ENCODE peak calls at places on chromosome 12, in seven cellular contexts. G is K562, S is HCT116, U is HepG2, E is H1, O is GM12878, Y is SK-N-SH. A is an unnamed sample.

GRCh38 chr12:109116611-109116949 is 193 bp downstream of the ACACB start:
- DNase-seq in E (no peak), G (no peak), S (no peak), U (no peak), O (no peak), Y (no peak), A (no peak)

GRCh38 chr12:88578821-88579518 is 1.3 kb downstream of the KITLG start:
- DNase-seq in S (no peak), U (peak), O (no peak), G (peak), Y (peak), E (no peak), A (peak)

GRCh38 chr12:15322164-15323054 is at the start of gene PTPRO:
- DNase-seq in E (peak), U (no peak), S (no peak), O (no peak), Y (peak), G (no peak), A (peak)

GRCh38 chr12:113000433-113000832 is 22.1 kb downstream of the OAS2 start:
- DNase-seq in S (no peak), U (no peak), E (no peak), G (no peak), Y (no peak), O (no peak), A (no peak)

GRCh38 chr12:120972870-120973543 is 5.3 kb upstream of the HNF1A start:
- DNase-seq in G (no peak), S (no peak), O (no peak), Y (no peak), E (peak), U (peak), A (peak)

GRCh38 chr12:39586811-39587210 is 32.8 kb downstream of the ABCD2 start:
- DNase-seq in U (no peak), O (no peak), G (no peak), E (no peak), S (no peak), Y (no peak), A (no peak)

GRCh38 chr12:23708185-23708837 is 241.2 kb downstream of the SOX5 start:
- DNase-seq in E (no peak), S (no peak), G (no peak), O (no peak), U (no peak), Y (no peak), A (no peak)

GRCh38 chr12:112198120-112198733 is 72.9 kb downstream of the TRAFD1 start:
- DNase-seq in O (no peak), U (peak), S (peak), Y (peak), E (peak), G (peak), A (peak)

GRCh38 chr12:120015313-120015712 is 26.3 kb downstream of the BICDL1 start:
- DNase-seq in Y (no peak), S (no peak), G (peak), U (no peak), O (peak), E (no peak), A (no peak)

GRCh38 chr12:132568301-132568700 is 42.1 kb downstream of the LRCOL1 start:
- DNase-seq in Y (no peak), S (no peak), E (no peak), G (no peak), O (no peak), U (no peak), A (no peak)

GRCh38 chr12:52600475-52600874 is 788 bp downstream of the KRT72 start:
- DNase-seq in Y (no peak), S (no peak), G (no peak), E (no peak), U (no peak), O (no peak), A (no peak)

GRCh38 chr12:107570721-107571120 is 114.9 kb upstream of the PWP1 start:
- DNase-seq in U (no peak), O (no peak), Y (peak), E (no peak), S (no peak), G (no peak), A (no peak)

GRCh38 chr12:69630191-69630590 is 19.5 kb upstream of the LRRC10 start:
- DNase-seq in O (no peak), S (no peak), Y (no peak), E (no peak), U (peak), G (peak), A (no peak)

GRCh38 chr12:127083028-127083949 is 1183.7 kb upstream of the TMEM132C start:
- DNase-seq in S (peak), E (no peak), G (peak), O (peak), U (peak), Y (peak), A (peak)

GRCh38 chr12:124454735-124455134 is 112.7 kb downstream of the NCOR2 start:
- DNase-seq in E (no peak), U (no peak), Y (no peak), S (no peak), G (no peak), O (no peak), A (no peak)

GRCh38 chr12:14399871-14400270 is 34.4 kb downstream of the ATF7IP start:
- DNase-seq in O (no peak), S (no peak), Y (no peak), E (no peak), U (no peak), G (no peak), A (no peak)

GRCh38 chr12:25997401-25997973 is 39.0 kb downstream of the RASSF8 start:
- DNase-seq in O (no peak), S (peak), U (no peak), Y (no peak), G (no peak), E (no peak), A (no peak)

GRCh38 chr12:131882804-131883520 is 11.5 kb upstream of the ULK1 start:
- DNase-seq in Y (no peak), O (no peak), G (peak), E (no peak), U (no peak), S (no peak), A (no peak)

GRCh38 chr12:109719123-109720022 is 5.7 kb downstream of the FAM222A start:
- DNase-seq in G (peak), O (no peak), E (no peak), U (peak), Y (peak), S (no peak), A (no peak)

GRCh38 chr12:6069452-6070093 is 54.9 kb downstream of the VWF start:
- DNase-seq in Y (no peak), E (no peak), O (no peak), G (peak), S (no peak), U (no peak), A (no peak)

GRCh38 chr12:6158749-6159148 is 34.3 kb upstream of the VWF start:
- DNase-seq in O (no peak), G (no peak), E (no peak), Y (peak), S (no peak), U (no peak), A (no peak)

GRCh38 chr12:91133871-91134270 is 22.6 kb upstream of the LUM start:
- DNase-seq in E (no peak), Y (no peak), G (no peak), O (no peak), U (no peak), S (no peak), A (no peak)

GRCh38 chr12:112664569-112664968 is 127.0 kb upstream of the RPH3A start:
- DNase-seq in E (no peak), U (no peak), G (peak), Y (no peak), O (no peak), S (no peak), A (peak)

GRCh38 chr12:40262657-40263056 is 37.9 kb downstream of the LRRK2 start:
- DNase-seq in E (no peak), U (no peak), O (peak), S (no peak), G (no peak), Y (no peak), A (no peak)

GRCh38 chr12:66255737-66256136 is 46.6 kb upstream of the HELB start:
- DNase-seq in O (no peak), E (no peak), Y (no peak), S (no peak), U (no peak), G (no peak), A (no peak)

GRCh38 chr12:76080017-76080728 is 4.3 kb downstream of the NAP1L1 start:
- DNase-seq in O (no peak), U (peak), Y (no peak), G (no peak), S (no peak), E (no peak), A (peak)

GRCh38 chr12:4603946-4604345 is 41.9 kb downstream of the DYRK4 start:
- DNase-seq in S (no peak), Y (no peak), G (no peak), U (no peak), O (no peak), E (no peak), A (no peak)

GRCh38 chr12:103771466-103771865 is 69.6 kb downstream of the NT5DC3 start:
- DNase-seq in U (peak), O (no peak), E (peak), S (no peak), Y (peak), G (peak), A (peak)
- TF ChIP-seq JUND in U (no peak), O (no peak), E (no peak), S (no peak), Y (no peak), G (no peak), A (no peak)

GRCh38 chr12:84604541-84604940 is 308.1 kb downstream of the SLC6A15 start:
- DNase-seq in O (no peak), E (no peak), G (no peak), Y (no peak), S (no peak), U (no peak), A (no peak)
- TF ChIP-seq JUND in O (no peak), E (no peak), G (no peak), Y (no peak), S (no peak), U (no peak), A (no peak)

DNA sequence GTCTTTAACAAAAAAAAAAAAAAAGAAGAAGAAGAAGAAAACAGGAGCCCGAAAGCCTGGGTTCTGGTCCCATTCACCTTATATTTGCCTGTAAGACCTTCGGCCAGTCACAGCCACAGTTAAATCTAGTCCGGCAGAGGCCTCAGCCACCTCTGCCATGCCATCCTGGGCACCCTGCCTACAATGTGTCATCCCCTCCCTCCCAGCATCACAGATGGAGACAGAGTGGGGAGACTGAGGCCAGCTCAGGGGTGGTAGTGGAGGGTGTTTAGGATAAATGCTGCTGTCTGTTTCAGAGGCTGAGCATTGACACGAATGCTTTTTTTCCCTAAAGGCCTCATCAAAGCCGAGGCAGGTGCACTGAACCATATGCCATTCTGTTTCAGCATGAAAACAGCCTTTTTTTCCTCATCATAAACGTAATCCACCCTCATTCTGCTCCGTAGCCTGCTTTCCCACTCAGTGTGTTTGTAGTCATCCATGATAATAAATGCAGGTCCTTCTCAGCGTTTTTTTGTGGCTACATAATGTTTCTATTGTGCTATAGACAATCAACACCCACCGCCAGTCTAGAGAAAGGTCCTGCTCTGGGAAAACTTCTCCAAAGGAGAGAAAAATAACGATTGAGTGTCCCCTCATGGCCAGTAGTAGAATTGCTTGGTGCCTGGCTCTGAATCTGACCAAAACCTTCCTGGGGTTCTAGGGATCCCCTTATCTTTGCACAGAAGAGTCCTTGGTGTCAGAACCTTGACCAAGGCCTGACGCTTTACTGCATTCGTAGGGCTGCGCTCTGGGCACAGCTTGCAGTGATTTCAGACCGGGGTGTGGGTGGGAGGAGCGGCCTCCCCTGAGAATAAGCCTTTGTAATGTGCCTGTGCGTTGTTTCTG is 41.1 kb upstream of the TSPAN9 start:
- DNase-seq in G (peak), O (no peak), E (no peak), S (no peak), U (no peak), Y (peak), A (peak)
- TF ChIP-seq JUND in G (no peak), O (no peak), E (no peak), S (no peak), U (no peak), Y (no peak), A (no peak)

DNA sequence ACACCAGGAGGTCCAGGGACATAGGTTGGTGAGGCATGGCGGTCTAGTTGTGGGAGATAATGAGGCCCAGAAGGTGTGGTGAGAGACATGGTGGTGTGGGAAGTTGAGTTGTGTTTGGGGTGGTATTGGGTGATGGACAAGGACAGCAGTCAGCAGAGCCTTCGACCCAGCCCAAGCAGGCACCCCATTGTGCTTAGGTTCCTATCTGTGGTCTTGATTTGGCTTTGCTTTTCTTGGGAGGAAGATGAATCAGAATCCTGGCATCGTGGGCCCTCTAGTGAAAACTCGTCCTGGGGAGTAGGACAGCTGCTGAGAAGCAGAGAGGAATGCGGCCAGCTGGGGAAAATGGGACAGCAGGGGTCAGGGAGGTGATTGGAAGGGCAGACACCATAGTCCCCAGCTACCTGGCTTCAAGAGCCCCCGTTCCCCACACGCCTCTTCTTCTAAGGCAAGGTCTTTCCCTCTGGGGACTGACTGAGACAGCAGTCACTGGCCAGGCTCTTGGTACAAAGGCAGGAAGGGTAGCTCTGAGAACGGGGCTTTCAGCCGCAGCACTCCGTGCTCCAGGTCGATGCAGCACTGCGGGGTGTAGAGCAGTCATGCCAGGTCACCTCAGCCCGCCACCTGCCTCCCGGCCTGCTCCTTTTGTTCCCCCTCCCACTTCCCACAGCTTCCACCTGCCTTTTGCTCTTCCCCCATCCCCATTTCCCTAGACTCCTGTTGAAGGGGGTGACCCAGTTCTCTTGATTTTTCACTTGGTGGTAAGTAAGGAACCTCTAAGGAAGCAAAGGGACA is 7.9 kb downstream of the NRIP2 start:
- DNase-seq in O (no peak), U (no peak), E (no peak), Y (no peak), G (no peak), S (no peak), A (no peak)
- TF ChIP-seq JUND in O (no peak), U (no peak), E (no peak), Y (no peak), G (no peak), S (no peak), A (no peak)

GRCh38 chr12:54588892-54589291 is 433 bp upstream of the PPP1R1A start:
- DNase-seq in G (no peak), U (no peak), Y (no peak), E (no peak), S (no peak), O (no peak), A (no peak)

GRCh38 chr12:54587315-54587821 is 1.1 kb downstream of the PPP1R1A start:
- DNase-seq in E (no peak), S (no peak), U (peak), Y (no peak), O (no peak), G (no peak), A (no peak)

GRCh38 chr12:54589964-54590363 is 1.5 kb upstream of the PPP1R1A start:
- DNase-seq in O (no peak), G (no peak), U (no peak), S (no peak), Y (no peak), E (no peak), A (no peak)

GRCh38 chr12:54586620-54587019 is 1.8 kb downstream of the PPP1R1A start:
- DNase-seq in U (no peak), O (no peak), S (no peak), Y (no peak), G (no peak), E (no peak), A (no peak)

DNA sequence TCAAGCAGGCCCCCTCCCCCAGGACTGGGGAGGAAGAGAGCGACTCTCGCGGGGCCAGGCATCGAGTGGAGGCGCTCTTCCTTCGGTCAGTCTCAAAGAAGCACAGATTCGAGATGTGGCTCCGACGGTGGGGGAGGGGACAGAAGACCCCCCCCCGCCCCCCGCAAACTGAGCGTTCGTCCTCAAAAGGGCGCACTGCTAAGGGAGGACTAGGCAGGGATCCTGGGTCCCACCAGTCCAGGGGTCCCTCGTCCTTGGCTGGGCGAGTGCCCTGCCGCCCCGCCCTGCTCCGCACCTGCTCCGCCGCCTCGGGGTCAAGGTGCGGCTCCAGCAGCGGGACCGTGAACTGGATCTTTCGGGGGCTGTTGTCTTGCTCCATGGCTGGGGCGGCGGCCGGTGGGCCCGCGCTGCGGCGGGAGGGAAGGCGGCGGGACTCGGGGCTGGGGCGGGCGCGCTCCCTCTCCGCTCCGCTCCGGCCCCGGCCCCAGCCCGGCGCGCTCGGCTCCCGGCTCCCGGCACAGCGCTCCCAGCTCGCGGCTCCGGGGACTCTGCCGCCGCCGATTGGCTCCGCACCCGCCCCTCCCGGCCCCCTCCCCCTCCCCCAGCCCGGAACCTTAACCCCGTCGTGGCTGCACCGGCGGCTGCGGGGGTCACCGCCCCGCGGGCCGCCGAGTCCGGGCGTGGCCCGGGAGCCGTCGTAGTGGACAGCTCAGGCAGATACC is at the start of gene PPP1R1A:
- DNase-seq in G (no peak), Y (peak), U (no peak), O (no peak), S (no peak), E (no peak), A (peak)
- TF ChIP-seq JUND in G (no peak), Y (no peak), U (no peak), O (no peak), S (no peak), E (no peak), A (no peak)

GRCh38 chr12:46771268-46771837 is 54.4 kb downstream of the SLC38A4 start:
- DNase-seq in O (no peak), U (no peak), S (no peak), E (no peak), G (no peak), Y (no peak), A (no peak)
- TF ChIP-seq JUND in O (no peak), U (no peak), S (no peak), E (no peak), G (no peak), Y (no peak), A (no peak)